ENCODE peak calls at places on chromosomes 3 and 15, in four cellular contexts. One of them, this sample, is unnamed.

GRCh38 chr15:96330450-96331140 is at the start of gene NR2F2:
- DNase-seq in stimulated activated CD8-positive, alpha-beta memory T cell treated with anti-CD3 and anti-CD28 coated beads, Interleukin-7, amount 100 ng/mL, for 1 hour: no peak
- DNase-seq in HTR-8/SVneo: peak; percentile 87
- DNase-seq in GM18507: no peak
- DNase-seq in this sample: peak; percentile 69

GRCh38 chr3:117035785-117036184 is 326.2 kb downstream of the TUSC7 start:
- DNase-seq in stimulated activated CD8-positive, alpha-beta memory T cell treated with anti-CD3 and anti-CD28 coated beads, Interleukin-7, amount 100 ng/mL, for 1 hour: no peak
- DNase-seq in HTR-8/SVneo: no peak
- DNase-seq in GM18507: no peak
- DNase-seq in this sample: no peak

GRCh38 chr15:40029979-40030893 is 8.7 kb downstream of the SRP14 start:
- DNase-seq in stimulated activated CD8-positive, alpha-beta memory T cell treated with anti-CD3 and anti-CD28 coated beads, Interleukin-7, amount 100 ng/mL, for 1 hour: no peak
- DNase-seq in HTR-8/SVneo: no peak
- DNase-seq in GM18507: no peak
- DNase-seq in this sample: no peak

GRCh38 chr15:79088426-79089205 is 2.0 kb downstream of the RASGRF1 start:
- DNase-seq in stimulated activated CD8-positive, alpha-beta memory T cell treated with anti-CD3 and anti-CD28 coated beads, Interleukin-7, amount 100 ng/mL, for 1 hour: no peak
- DNase-seq in HTR-8/SVneo: no peak
- DNase-seq in GM18507: no peak
- DNase-seq in this sample: no peak

GRCh38 chr3:58531956-58532355 is 5.0 kb downstream of the ACOX2 start:
- DNase-seq in stimulated activated CD8-positive, alpha-beta memory T cell treated with anti-CD3 and anti-CD28 coated beads, Interleukin-7, amount 100 ng/mL, for 1 hour: no peak
- DNase-seq in HTR-8/SVneo: no peak
- DNase-seq in GM18507: no peak
- DNase-seq in this sample: no peak

GRCh38 chr15:39828374-39828931 is 45.8 kb upstream of the FSIP1 start:
- DNase-seq in stimulated activated CD8-positive, alpha-beta memory T cell treated with anti-CD3 and anti-CD28 coated beads, Interleukin-7, amount 100 ng/mL, for 1 hour: no peak
- DNase-seq in HTR-8/SVneo: no peak
- DNase-seq in GM18507: no peak
- DNase-seq in this sample: no peak

GRCh38 chr15:80811781-80812180 is 32.6 kb downstream of the CEMIP start:
- DNase-seq in stimulated activated CD8-positive, alpha-beta memory T cell treated with anti-CD3 and anti-CD28 coated beads, Interleukin-7, amount 100 ng/mL, for 1 hour: no peak
- DNase-seq in HTR-8/SVneo: no peak
- DNase-seq in GM18507: no peak
- DNase-seq in this sample: no peak

GRCh38 chr15:60389261-60390077 is 8.3 kb downstream of the ANXA2 start:
- DNase-seq in stimulated activated CD8-positive, alpha-beta memory T cell treated with anti-CD3 and anti-CD28 coated beads, Interleukin-7, amount 100 ng/mL, for 1 hour: no peak
- DNase-seq in HTR-8/SVneo: no peak
- DNase-seq in GM18507: no peak
- DNase-seq in this sample: no peak

GRCh38 chr15:64857421-64857820 is 15.7 kb downstream of the PLEKHO2 start:
- DNase-seq in stimulated activated CD8-positive, alpha-beta memory T cell treated with anti-CD3 and anti-CD28 coated beads, Interleukin-7, amount 100 ng/mL, for 1 hour: no peak
- DNase-seq in HTR-8/SVneo: no peak
- DNase-seq in GM18507: no peak
- DNase-seq in this sample: no peak

GRCh38 chr3:60435941-60436650 is 815.2 kb downstream of the FHIT start:
- DNase-seq in stimulated activated CD8-positive, alpha-beta memory T cell treated with anti-CD3 and anti-CD28 coated beads, Interleukin-7, amount 100 ng/mL, for 1 hour: no peak
- DNase-seq in HTR-8/SVneo: no peak
- DNase-seq in GM18507: no peak
- DNase-seq in this sample: no peak

GRCh38 chr15:59199775-59200465 is 6.7 kb upstream of the LDHAL6B start:
- DNase-seq in stimulated activated CD8-positive, alpha-beta memory T cell treated with anti-CD3 and anti-CD28 coated beads, Interleukin-7, amount 100 ng/mL, for 1 hour: no peak
- DNase-seq in HTR-8/SVneo: peak; percentile 67
- DNase-seq in GM18507: no peak
- DNase-seq in this sample: no peak

This sample was measured in occipital lobe.